ENCODE peak calls at places on chromosome X, in ten cellular contexts. One of them, this sample, is unnamed.

GRCh38 chrX:16212436-16212835 is 45.2 kb downstream of the MAGEB17 start:
- DNase-seq in HFFc6: peak
- DNase-seq in RPMI7951: peak
- DNase-seq in Right ventricle myocardium superior: no peak
- DNase-seq in anterior cingulate cortex: no peak
- DNase-seq in stimulated activated CD4-positive, alpha-beta T cell treated with anti-CD3 and anti-CD28 coated beads, Interleukin-4, amount 100 ng/mL, for 24 hours: no peak
- DNase-seq in chondrocyte: no peak
- DNase-seq in COR-L47: no peak
- DNase-seq in AG08396: peak
- DNase-seq in fibroblast of lung: no peak
- DNase-seq in this sample: peak

GRCh38 chrX:110847334-110847733 is 51.7 kb upstream of the CHRDL1 start:
- DNase-seq in AG08396: peak
- DNase-seq in anterior cingulate cortex: no peak
- DNase-seq in COR-L47: peak
- DNase-seq in HFFc6: peak
- DNase-seq in Right ventricle myocardium superior: no peak
- DNase-seq in fibroblast of lung: peak
- DNase-seq in stimulated activated CD4-positive, alpha-beta T cell treated with anti-CD3 and anti-CD28 coated beads, Interleukin-4, amount 100 ng/mL, for 24 hours: no peak
- DNase-seq in RPMI7951: peak
- DNase-seq in chondrocyte: no peak
- DNase-seq in this sample: no peak

GRCh38 chrX:25726539-25726938 is 411.6 kb upstream of the MAGEB18 start:
- DNase-seq in fibroblast of lung: peak
- DNase-seq in AG08396: no peak
- DNase-seq in HFFc6: no peak
- DNase-seq in RPMI7951: no peak
- DNase-seq in anterior cingulate cortex: no peak
- DNase-seq in chondrocyte: no peak
- DNase-seq in Right ventricle myocardium superior: no peak
- DNase-seq in COR-L47: no peak
- DNase-seq in stimulated activated CD4-positive, alpha-beta T cell treated with anti-CD3 and anti-CD28 coated beads, Interleukin-4, amount 100 ng/mL, for 24 hours: no peak
- DNase-seq in this sample: peak

GRCh38 chrX:78517124-78517523 is 142.0 kb downstream of the RTL3 start:
- DNase-seq in RPMI7951: peak
- DNase-seq in HFFc6: no peak
- DNase-seq in AG08396: no peak
- DNase-seq in chondrocyte: no peak
- DNase-seq in fibroblast of lung: peak
- DNase-seq in anterior cingulate cortex: no peak
- DNase-seq in Right ventricle myocardium superior: no peak
- DNase-seq in COR-L47: no peak
- DNase-seq in stimulated activated CD4-positive, alpha-beta T cell treated with anti-CD3 and anti-CD28 coated beads, Interleukin-4, amount 100 ng/mL, for 24 hours: peak
- DNase-seq in this sample: no peak

GRCh38 chrX:18998653-18999052 is 14.7 kb upstream of the PHKA2 start:
- DNase-seq in COR-L47: no peak
- DNase-seq in HFFc6: no peak
- DNase-seq in AG08396: no peak
- DNase-seq in anterior cingulate cortex: no peak
- DNase-seq in RPMI7951: no peak
- DNase-seq in chondrocyte: no peak
- DNase-seq in Right ventricle myocardium superior: no peak
- DNase-seq in stimulated activated CD4-positive, alpha-beta T cell treated with anti-CD3 and anti-CD28 coated beads, Interleukin-4, amount 100 ng/mL, for 24 hours: no peak
- DNase-seq in fibroblast of lung: no peak
- DNase-seq in this sample: no peak

GRCh38 chrX:154372612-154373022 is 1.8 kb downstream of the FLNA start:
- DNase-seq in fibroblast of lung: peak
- DNase-seq in Right ventricle myocardium superior: no peak
- DNase-seq in COR-L47: no peak
- DNase-seq in stimulated activated CD4-positive, alpha-beta T cell treated with anti-CD3 and anti-CD28 coated beads, Interleukin-4, amount 100 ng/mL, for 24 hours: peak
- DNase-seq in chondrocyte: no peak
- DNase-seq in HFFc6: peak
- DNase-seq in AG08396: peak
- DNase-seq in anterior cingulate cortex: no peak
- DNase-seq in RPMI7951: peak
- DNase-seq in this sample: peak

GRCh38 chrX:80207327-80207726 is 192.8 kb downstream of the TBX22 start:
- DNase-seq in Right ventricle myocardium superior: no peak
- DNase-seq in COR-L47: no peak
- DNase-seq in HFFc6: no peak
- DNase-seq in anterior cingulate cortex: no peak
- DNase-seq in chondrocyte: no peak
- DNase-seq in fibroblast of lung: no peak
- DNase-seq in stimulated activated CD4-positive, alpha-beta T cell treated with anti-CD3 and anti-CD28 coated beads, Interleukin-4, amount 100 ng/mL, for 24 hours: no peak
- DNase-seq in RPMI7951: no peak
- DNase-seq in AG08396: no peak
- DNase-seq in this sample: no peak

GRCh38 chrX:38112566-38112965 is 106.2 kb downstream of the SYTL5 start:
- DNase-seq in stimulated activated CD4-positive, alpha-beta T cell treated with anti-CD3 and anti-CD28 coated beads, Interleukin-4, amount 100 ng/mL, for 24 hours: no peak
- DNase-seq in chondrocyte: no peak
- DNase-seq in Right ventricle myocardium superior: no peak
- DNase-seq in fibroblast of lung: no peak
- DNase-seq in COR-L47: no peak
- DNase-seq in RPMI7951: peak
- DNase-seq in HFFc6: no peak
- DNase-seq in anterior cingulate cortex: no peak
- DNase-seq in AG08396: no peak
- DNase-seq in this sample: no peak

GRCh38 chrX:1466971-1467561 is 14.4 kb upstream of the ASMTL start:
- DNase-seq in COR-L47: no peak
- DNase-seq in chondrocyte: peak
- DNase-seq in anterior cingulate cortex: no peak
- DNase-seq in AG08396: no peak
- DNase-seq in HFFc6: no peak
- DNase-seq in stimulated activated CD4-positive, alpha-beta T cell treated with anti-CD3 and anti-CD28 coated beads, Interleukin-4, amount 100 ng/mL, for 24 hours: peak
- DNase-seq in fibroblast of lung: no peak
- DNase-seq in Right ventricle myocardium superior: peak
- DNase-seq in RPMI7951: no peak
- DNase-seq in this sample: no peak

GRCh38 chrX:47501226-47502071 is 18.4 kb upstream of the ZNF41 start:
- DNase-seq in Right ventricle myocardium superior: no peak
- DNase-seq in anterior cingulate cortex: no peak
- DNase-seq in COR-L47: no peak
- DNase-seq in fibroblast of lung: peak
- DNase-seq in RPMI7951: peak
- DNase-seq in HFFc6: peak
- DNase-seq in stimulated activated CD4-positive, alpha-beta T cell treated with anti-CD3 and anti-CD28 coated beads, Interleukin-4, amount 100 ng/mL, for 24 hours: no peak
- DNase-seq in AG08396: no peak
- DNase-seq in chondrocyte: no peak
- DNase-seq in this sample: no peak

GRCh38 chrX:13658602-13659001 is 5.7 kb downstream of the TCEANC start:
- DNase-seq in HFFc6: peak
- DNase-seq in fibroblast of lung: peak
- DNase-seq in COR-L47: no peak
- DNase-seq in anterior cingulate cortex: no peak
- DNase-seq in stimulated activated CD4-positive, alpha-beta T cell treated with anti-CD3 and anti-CD28 coated beads, Interleukin-4, amount 100 ng/mL, for 24 hours: peak
- DNase-seq in RPMI7951: peak
- DNase-seq in chondrocyte: no peak
- DNase-seq in Right ventricle myocardium superior: no peak
- DNase-seq in AG08396: peak
- DNase-seq in this sample: no peak

GRCh38 chrX:106862972-106863688 is 40.0 kb downstream of the RIPPLY1 start:
- DNase-seq in stimulated activated CD4-positive, alpha-beta T cell treated with anti-CD3 and anti-CD28 coated beads, Interleukin-4, amount 100 ng/mL, for 24 hours: no peak
- DNase-seq in HFFc6: no peak
- DNase-seq in chondrocyte: no peak
- DNase-seq in Right ventricle myocardium superior: no peak
- DNase-seq in anterior cingulate cortex: no peak
- DNase-seq in COR-L47: no peak
- DNase-seq in RPMI7951: peak
- DNase-seq in fibroblast of lung: no peak
- DNase-seq in AG08396: peak
- DNase-seq in this sample: peak

GRCh38 chrX:77622672-77623071 is 163.3 kb downstream of the ATRX start:
- DNase-seq in RPMI7951: no peak
- DNase-seq in Right ventricle myocardium superior: no peak
- DNase-seq in COR-L47: no peak
- DNase-seq in AG08396: no peak
- DNase-seq in anterior cingulate cortex: no peak
- DNase-seq in stimulated activated CD4-positive, alpha-beta T cell treated with anti-CD3 and anti-CD28 coated beads, Interleukin-4, amount 100 ng/mL, for 24 hours: peak
- DNase-seq in HFFc6: no peak
- DNase-seq in fibroblast of lung: no peak
- DNase-seq in chondrocyte: no peak
- DNase-seq in this sample: no peak

GRCh38 chrX:14676431-14676830 is 147.1 kb downstream of the GLRA2 start:
- DNase-seq in COR-L47: no peak
- DNase-seq in chondrocyte: no peak
- DNase-seq in anterior cingulate cortex: no peak
- DNase-seq in RPMI7951: peak
- DNase-seq in HFFc6: peak
- DNase-seq in AG08396: no peak
- DNase-seq in Right ventricle myocardium superior: no peak
- DNase-seq in fibroblast of lung: no peak
- DNase-seq in stimulated activated CD4-positive, alpha-beta T cell treated with anti-CD3 and anti-CD28 coated beads, Interleukin-4, amount 100 ng/mL, for 24 hours: no peak
- DNase-seq in this sample: no peak

GRCh38 chrX:136643243-136643642 is 4.7 kb upstream of the CD40LG start:
- DNase-seq in chondrocyte: no peak
- DNase-seq in COR-L47: no peak
- DNase-seq in AG08396: no peak
- DNase-seq in HFFc6: no peak
- DNase-seq in RPMI7951: no peak
- DNase-seq in Right ventricle myocardium superior: no peak
- DNase-seq in anterior cingulate cortex: no peak
- DNase-seq in fibroblast of lung: no peak
- DNase-seq in stimulated activated CD4-positive, alpha-beta T cell treated with anti-CD3 and anti-CD28 coated beads, Interleukin-4, amount 100 ng/mL, for 24 hours: no peak
- DNase-seq in this sample: no peak

GRCh38 chrX:20056704-20057103 is 60.0 kb downstream of the MAP7D2 start:
- DNase-seq in COR-L47: no peak
- DNase-seq in anterior cingulate cortex: no peak
- DNase-seq in HFFc6: no peak
- DNase-seq in fibroblast of lung: peak
- DNase-seq in stimulated activated CD4-positive, alpha-beta T cell treated with anti-CD3 and anti-CD28 coated beads, Interleukin-4, amount 100 ng/mL, for 24 hours: no peak
- DNase-seq in RPMI7951: no peak
- DNase-seq in chondrocyte: no peak
- DNase-seq in Right ventricle myocardium superior: no peak
- DNase-seq in AG08396: no peak
- DNase-seq in this sample: no peak

GRCh38 chrX:53716328-53717088 is 30.0 kb upstream of the HUWE1 start:
- DNase-seq in chondrocyte: no peak
- DNase-seq in HFFc6: no peak
- DNase-seq in AG08396: no peak
- DNase-seq in RPMI7951: peak
- DNase-seq in stimulated activated CD4-positive, alpha-beta T cell treated with anti-CD3 and anti-CD28 coated beads, Interleukin-4, amount 100 ng/mL, for 24 hours: peak
- DNase-seq in anterior cingulate cortex: no peak
- DNase-seq in COR-L47: no peak
- DNase-seq in fibroblast of lung: peak
- DNase-seq in Right ventricle myocardium superior: no peak
- DNase-seq in this sample: no peak

GRCh38 chrX:37302569-37302968 is 46.6 kb upstream of the PRRG1 start:
- DNase-seq in stimulated activated CD4-positive, alpha-beta T cell treated with anti-CD3 and anti-CD28 coated beads, Interleukin-4, amount 100 ng/mL, for 24 hours: no peak
- DNase-seq in chondrocyte: no peak
- DNase-seq in anterior cingulate cortex: no peak
- DNase-seq in Right ventricle myocardium superior: no peak
- DNase-seq in RPMI7951: peak
- DNase-seq in COR-L47: no peak
- DNase-seq in fibroblast of lung: peak
- DNase-seq in AG08396: peak
- DNase-seq in HFFc6: peak
- DNase-seq in this sample: no peak

GRCh38 chrX:17692709-17693346 is 44.5 kb upstream of the SCML1 start:
- DNase-seq in RPMI7951: peak
- DNase-seq in anterior cingulate cortex: no peak
- DNase-seq in COR-L47: no peak
- DNase-seq in AG08396: peak
- DNase-seq in stimulated activated CD4-positive, alpha-beta T cell treated with anti-CD3 and anti-CD28 coated beads, Interleukin-4, amount 100 ng/mL, for 24 hours: no peak
- DNase-seq in fibroblast of lung: peak
- DNase-seq in HFFc6: peak
- DNase-seq in Right ventricle myocardium superior: no peak
- DNase-seq in chondrocyte: no peak
- DNase-seq in this sample: no peak

GRCh38 chrX:103398321-103398937 is 22.1 kb downstream of the BEX3 start:
- DNase-seq in AG08396: peak
- DNase-seq in Right ventricle myocardium superior: no peak
- DNase-seq in fibroblast of lung: peak
- DNase-seq in HFFc6: peak
- DNase-seq in anterior cingulate cortex: no peak
- DNase-seq in COR-L47: no peak
- DNase-seq in chondrocyte: no peak
- DNase-seq in stimulated activated CD4-positive, alpha-beta T cell treated with anti-CD3 and anti-CD28 coated beads, Interleukin-4, amount 100 ng/mL, for 24 hours: no peak
- DNase-seq in RPMI7951: peak
- DNase-seq in this sample: no peak

GRCh38 chrX:22969416-22969815 is 30.3 kb upstream of the DDX53 start:
- DNase-seq in COR-L47: no peak
- DNase-seq in RPMI7951: no peak
- DNase-seq in chondrocyte: no peak
- DNase-seq in HFFc6: peak
- DNase-seq in fibroblast of lung: peak
- DNase-seq in Right ventricle myocardium superior: no peak
- DNase-seq in AG08396: no peak
- DNase-seq in anterior cingulate cortex: no peak
- DNase-seq in stimulated activated CD4-positive, alpha-beta T cell treated with anti-CD3 and anti-CD28 coated beads, Interleukin-4, amount 100 ng/mL, for 24 hours: no peak
- DNase-seq in this sample: no peak

GRCh38 chrX:24081661-24082154 is 27.0 kb downstream of the EIF2S3 start:
- DNase-seq in chondrocyte: no peak
- DNase-seq in RPMI7951: peak
- DNase-seq in stimulated activated CD4-positive, alpha-beta T cell treated with anti-CD3 and anti-CD28 coated beads, Interleukin-4, amount 100 ng/mL, for 24 hours: peak
- DNase-seq in Right ventricle myocardium superior: peak
- DNase-seq in anterior cingulate cortex: no peak
- DNase-seq in HFFc6: peak
- DNase-seq in COR-L47: peak
- DNase-seq in AG08396: peak
- DNase-seq in fibroblast of lung: peak
- DNase-seq in this sample: peak